ENCODE peak calls at places on chromosomes 3 and 15, in eight cellular contexts. I is testis; F is gastrocnemius medialis; M is small intestine; R is naive thymus-derived CD4-positive, alpha-beta T cell; A is esophagus muscularis mucosa; N is CD4-positive, CD25-positive, alpha-beta regulatory T cell; C is adrenal gland. Y is an unnamed sample.

GRCh38 chr15:62464705-62465104 is 299.6 kb upstream of the C2CD4B start:
- DNase-seq in F (no peak), N (no peak), R (no peak), M (no peak), C (no peak), I (no peak), A (no peak), Y (no peak)

GRCh38 chr3:10224794-10225660 is 23.2 kb upstream of the TATDN2 start:
- DNase-seq in R (peak; percentile 60), N (peak; percentile 41), F (peak; percentile 81), A (no peak), I (peak; percentile 77), C (peak; percentile 80), M (peak; percentile 98), Y (peak; percentile 64)

GRCh38 chr15:68356778-68357177 is 75.2 kb downstream of the ITGA11 start:
- DNase-seq in F (no peak), I (no peak), M (no peak), R (no peak), C (no peak), N (no peak), A (no peak), Y (no peak)

GRCh38 chr15:101161656-101162055 is 90.2 kb downstream of the CHSY1 start:
- DNase-seq in R (no peak), F (no peak), M (no peak), C (no peak), N (no peak), A (no peak), I (no peak), Y (no peak)

GRCh38 chr15:40338921-40339620 is 1.7 kb downstream of the CCDC9B start:
- DNase-seq in A (no peak), M (no peak), I (peak; percentile 88), F (peak; percentile 67), R (no peak), C (no peak), N (no peak), Y (no peak)

GRCh38 chr3:57796261-57796660 is 40.2 kb downstream of the SLMAP start:
- DNase-seq in C (no peak), A (no peak), I (no peak), N (no peak), R (no peak), M (no peak), F (no peak), Y (no peak)

GRCh38 chr15:76904461-76905012 is 603 bp downstream of the SCAPER start:
- DNase-seq in N (peak; percentile 2), M (peak; percentile 61), F (peak; percentile 43), R (peak; percentile 23), C (no peak), A (peak; percentile 92), I (peak; percentile 46), Y (peak; percentile 32)

GRCh38 chr3:182248349-182248880 is 536.7 kb downstream of the SOX2 start:
- DNase-seq in F (no peak), R (no peak), N (no peak), I (peak; percentile 20), A (no peak), C (no peak), M (no peak), Y (no peak)

GRCh38 chr15:66849746-66850077 is 147.7 kb downstream of the SMAD6 start:
- DNase-seq in A (peak; percentile 74), F (no peak), M (no peak), C (peak; percentile 4), N (no peak), R (no peak), I (no peak), Y (no peak)

GRCh38 chr15:66849393-66849745 is 147.3 kb downstream of the SMAD6 start:
- DNase-seq in I (no peak), M (no peak), R (no peak), A (peak; percentile 72), C (peak; percentile 12), F (no peak), N (no peak), Y (no peak)

GRCh38 chr15:66851226-66852063 is 149.4 kb downstream of the SMAD6 start:
- DNase-seq in M (peak; percentile 75), A (peak; percentile 97), F (peak; percentile 61), N (peak; percentile 39), I (peak; percentile 93), C (peak; percentile 82), R (peak; percentile 68), Y (peak; percentile 83)

GRCh38 chr15:66848666-66849392 is 146.8 kb downstream of the SMAD6 start:
- DNase-seq in R (no peak), I (no peak), A (peak; percentile 72), F (no peak), M (no peak), C (peak; percentile 13), N (no peak), Y (no peak)

DNA sequence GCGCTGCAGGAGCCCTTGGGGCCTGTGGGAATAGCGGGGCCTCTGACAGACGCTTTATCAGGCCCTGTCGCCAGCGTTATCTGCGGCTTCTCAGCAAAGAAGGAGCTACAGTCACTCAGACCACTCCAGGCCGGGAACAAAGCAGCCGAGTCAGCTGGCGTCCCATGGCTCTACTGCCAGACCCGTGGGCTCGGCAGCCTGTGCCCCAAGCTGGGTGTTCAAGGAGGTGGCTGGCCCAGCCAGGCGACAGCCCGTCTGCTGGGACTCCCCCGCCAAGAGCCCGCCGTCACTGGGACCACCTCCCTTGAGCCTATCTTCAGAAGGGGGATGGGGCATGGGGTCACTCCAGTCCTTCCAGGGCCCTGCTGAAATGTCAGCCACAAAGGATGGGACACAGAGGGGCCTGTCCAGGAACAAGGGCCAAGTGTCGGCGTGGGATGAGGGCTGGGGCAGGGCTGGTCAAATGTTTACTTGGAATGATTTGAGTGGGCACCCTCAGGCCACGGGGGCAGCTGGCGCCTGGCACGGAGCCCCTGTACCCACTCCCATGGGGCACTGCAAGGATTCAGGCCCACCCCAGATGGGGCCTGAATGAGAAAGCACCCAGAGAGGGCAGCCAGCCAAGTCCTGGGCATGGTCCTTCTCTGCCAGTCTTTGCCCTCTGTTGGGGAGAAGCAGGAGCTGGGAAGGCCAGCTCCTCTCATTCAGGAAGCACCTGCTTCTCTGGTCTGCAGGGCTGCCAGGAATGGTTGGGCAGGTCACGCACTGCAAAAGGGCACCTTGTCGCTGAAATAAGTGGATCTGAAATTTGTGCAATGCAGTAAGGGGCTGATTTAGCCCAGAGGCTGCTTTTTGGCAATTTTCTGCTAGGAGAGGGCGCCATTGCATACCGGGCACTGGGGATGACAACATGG is 148.3 kb downstream of the SMAD6 start:
- DNase-seq in A (peak; percentile 80), C (peak; percentile 12), F (no peak), M (peak; percentile 15), N (no peak), R (no peak), I (peak; percentile 23), Y (peak; percentile 91)
- H3K4me1 ChIP-seq in A (peaks cover 23% of the 10 kb centered on the region), C (peaks cover 8% of the 10 kb centered on the region), F (no peaks in the 10 kb centered on the region), M (peaks cover 2% of the 10 kb centered on the region), N (peaks cover 3% of the 10 kb centered on the region), R (no peaks in the 10 kb centered on the region), I (peaks cover 18% of the 10 kb centered on the region), Y (peaks cover 20% of the 10 kb centered on the region)

DNA sequence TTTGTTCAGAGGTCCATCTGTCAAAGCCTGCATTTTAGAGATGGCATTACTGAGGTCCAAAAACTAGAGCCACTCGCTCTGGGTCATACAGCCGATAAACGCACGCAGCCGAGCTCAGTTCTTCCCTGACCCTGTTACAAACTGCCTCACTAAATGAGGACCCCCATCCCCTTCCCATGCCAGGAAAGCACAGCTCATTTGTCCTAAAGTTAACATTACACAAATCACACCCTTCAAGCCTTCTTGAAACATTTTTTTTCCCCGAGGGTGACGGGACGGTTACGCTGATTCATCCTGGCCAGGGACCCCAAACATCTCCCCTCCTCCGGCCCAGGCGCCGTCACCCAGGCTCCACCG is 832 bp upstream of the CMTM8 start:
- DNase-seq in N (no peak), A (peak; percentile 68), I (no peak), M (no peak), R (no peak), F (no peak), C (no peak), Y (no peak)
- H3K4me3 ChIP-seq in N (no peak overlapping the region), A (peak overlapping the region; percentile 63), I (peak overlapping the region; percentile 56), M (peak overlapping the region; percentile 87), R (peak overlapping the region; percentile 50), F (peak overlapping the region; percentile 69), C (peak overlapping the region; percentile 91), Y (no peak overlapping the region)

DNA sequence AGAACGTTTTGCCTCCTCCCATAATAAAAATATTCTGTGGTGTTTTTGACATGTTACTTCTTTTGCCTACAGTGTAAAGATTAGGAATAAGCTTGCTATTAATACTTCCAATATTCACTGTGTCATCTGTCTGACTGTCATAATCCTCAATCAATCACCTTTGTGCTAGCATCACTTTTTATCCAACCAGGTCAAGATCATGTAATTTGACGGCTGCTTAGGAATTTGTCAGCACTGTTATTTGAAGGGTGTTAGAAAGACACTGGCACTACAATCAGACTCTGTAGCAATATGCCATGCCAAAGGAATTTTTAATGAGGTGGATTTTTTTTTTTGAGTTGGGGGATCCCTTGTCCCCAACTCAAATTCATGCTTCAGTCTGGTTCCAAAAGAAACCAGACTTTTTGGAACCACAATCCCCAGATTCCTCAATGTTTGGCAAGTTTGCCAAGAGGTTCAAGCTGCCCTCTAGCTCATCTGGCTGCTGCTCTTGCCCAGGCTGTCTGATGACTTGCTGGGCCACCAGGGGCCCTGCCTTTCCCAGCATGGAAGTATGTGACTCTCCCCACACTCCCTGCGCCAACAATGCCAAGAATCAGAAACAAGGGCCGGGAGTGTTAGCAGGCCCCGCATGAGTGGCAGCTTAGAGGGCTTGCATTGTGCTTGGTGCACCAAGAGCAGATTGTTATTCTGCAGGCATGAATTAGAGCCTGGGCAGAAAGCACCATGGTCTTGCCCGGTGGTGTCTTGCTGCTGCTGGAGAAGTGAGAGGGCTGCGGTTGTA is 58.6 kb upstream of the TSC22D2 start:
- DNase-seq in A (no peak), I (no peak), M (no peak), R (no peak), C (no peak), N (no peak), F (peak; percentile 28), Y (no peak)
- H3K4me1 ChIP-seq in A (peaks cover 22% of the 10 kb centered on the region), I (no peaks in the 10 kb centered on the region), M (no peaks in the 10 kb centered on the region), R (no peaks in the 10 kb centered on the region), C (peaks cover 5% of the 10 kb centered on the region), N (no peaks in the 10 kb centered on the region), F (peaks cover 15% of the 10 kb centered on the region), Y (no peaks in the 10 kb centered on the region)

GRCh38 chr3:71497367-71497925 is 86.1 kb downstream of the FOXP1 start:
- DNase-seq in F (no peak), M (no peak), I (peak; percentile 36), N (no peak), R (no peak), A (no peak), C (no peak), Y (no peak)

GRCh38 chr3:71498053-71498452 is 85.5 kb downstream of the FOXP1 start:
- DNase-seq in I (no peak), C (no peak), A (no peak), N (no peak), F (no peak), M (no peak), R (no peak), Y (no peak)

GRCh38 chr3:71498543-71498942 is 85.0 kb downstream of the FOXP1 start:
- DNase-seq in A (no peak), R (no peak), M (no peak), F (no peak), C (no peak), N (no peak), I (no peak), Y (no peak)

GRCh38 chr3:71493372-71493771 is 90.2 kb downstream of the FOXP1 start:
- DNase-seq in C (no peak), A (no peak), N (peak; percentile 31), I (no peak), M (peak; percentile 24), R (peak; percentile 84), F (no peak), Y (no peak)

DNA sequence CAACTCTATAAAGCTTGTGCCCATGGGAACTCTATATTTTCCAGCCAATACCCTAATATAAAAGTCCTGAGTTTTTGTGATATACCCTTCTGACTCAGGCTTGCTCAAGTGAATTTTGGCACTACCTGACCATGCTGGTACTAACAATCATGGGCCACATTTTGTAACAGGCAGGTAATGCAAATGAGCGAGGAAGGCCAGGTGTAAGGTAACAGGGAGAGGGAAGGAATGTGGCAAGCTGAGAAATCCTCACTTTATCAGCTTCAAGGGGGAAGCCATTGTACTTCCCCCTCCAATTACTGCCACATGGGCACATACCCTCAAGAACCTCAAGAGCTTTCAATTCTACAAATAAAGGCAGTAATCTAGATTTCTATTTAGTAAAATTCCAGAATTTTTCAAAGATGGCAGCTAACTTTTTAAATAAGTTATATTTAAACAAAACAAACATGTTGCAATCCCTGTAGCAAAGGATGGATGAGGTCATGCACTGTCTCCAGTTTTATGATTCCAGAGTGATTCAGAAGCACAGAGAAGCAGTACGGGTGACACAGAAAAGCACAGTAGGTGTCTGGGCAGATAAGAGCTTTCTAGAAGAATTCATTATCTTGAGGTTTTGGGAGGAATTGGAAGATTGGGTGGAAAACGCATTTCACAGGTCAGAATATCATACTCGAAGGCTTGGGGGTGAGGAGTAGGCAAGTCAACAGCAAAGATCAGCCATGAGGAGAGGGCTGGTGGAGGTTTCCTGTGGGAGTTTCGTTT is 87.6 kb downstream of the FOXP1 start:
- DNase-seq in F (no peak), M (peak; percentile 17), C (no peak), A (no peak), R (peak; percentile 34), I (no peak), N (no peak), Y (no peak)
- H3K4me3 ChIP-seq in F (no peak overlapping the region), M (no peak overlapping the region), C (no peak overlapping the region), A (no peak overlapping the region), R (peak overlapping the region; percentile 33), I (no peak overlapping the region), N (peak overlapping the region; percentile 67), Y (no peak overlapping the region)

Y was measured in BE2C.